ENCODE peak calls at places on chromosomes 5 and 9, in four cellular contexts. X is NCI-H2171, V is adipocyte, F is cardiac fibroblast. U is an unnamed sample.

GRCh38 chr5:181215997-181216982 is 6.8 kb upstream of the TRIM41 start:
- DNase-seq in X (no peak), V (no peak), F (no peak), U (no peak)

GRCh38 chr5:130280528-130281217 is 376.4 kb downstream of the CHSY3 start:
- DNase-seq in X (no peak), V (no peak), F (no peak), U (no peak)

GRCh38 chr5:36168737-36169136 is 16.8 kb downstream of the SKP2 start:
- DNase-seq in X (no peak), V (no peak), F (no peak), U (no peak)

GRCh38 chr9:96026655-96027213 is 151.2 kb downstream of the ERCC6L2 start:
- DNase-seq in X (no peak), V (no peak), F (no peak), U (no peak)

GRCh38 chr9:122221223-122221811 is 7.4 kb downstream of the LHX6 start:
- DNase-seq in X (peak; percentile 18), V (no peak), F (no peak), U (no peak)

GRCh38 chr9:93154293-93154903 is 20.3 kb upstream of the NINJ1 start:
- DNase-seq in X (no peak), V (peak; percentile 49), F (peak; percentile 23), U (no peak)

GRCh38 chr9:34454571-34455065 is 3.8 kb downstream of the FAM219A start:
- DNase-seq in X (no peak), V (peak; percentile 47), F (peak; percentile 46), U (no peak)

GRCh38 chr5:80985600-80986228 is 25.6 kb downstream of the RASGRF2 start:
- DNase-seq in X (no peak), V (no peak), F (peak; percentile 32), U (no peak)

GRCh38 chr5:10355071-10355889 is 1.8 kb downstream of the MARCHF6 start:
- DNase-seq in X (no peak), V (peak; percentile 77), F (no peak), U (no peak)

GRCh38 chr5:42811591-42812392 is at the start of gene SELENOP:
- DNase-seq in X (no peak), V (no peak), F (peak; percentile 84), U (peak; percentile 69)

GRCh38 chr5:102668220-102668930 is 86.7 kb upstream of the PAM start:
- DNase-seq in X (peak; percentile 59), V (no peak), F (no peak), U (no peak)

GRCh38 chr5:129945031-129945430 is 40.8 kb downstream of the CHSY3 start:
- DNase-seq in X (no peak), V (peak; percentile 93), F (peak; percentile 66), U (peak; percentile 44)

GRCh38 chr9:135588886-135589595 is 27.5 kb downstream of the PAEP start:
- DNase-seq in X (no peak), V (no peak), F (no peak), U (no peak)

GRCh38 chr5:34817558-34818351 is 21.2 kb upstream of the TTC23L start:
- DNase-seq in X (no peak), V (peak; percentile 61), F (no peak), U (no peak)

GRCh38 chr9:36470891-36471290 is 70.8 kb upstream of the RNF38 start:
- DNase-seq in X (no peak), V (peak; percentile 87), F (peak; percentile 72), U (peak; percentile 18)

GRCh38 chr5:1661831-1662558 is 137.6 kb downstream of the MRPL36 start:
- DNase-seq in X (no peak), V (no peak), F (no peak), U (no peak)

GRCh38 chr9:136567651-136568287 is 21.9 kb upstream of the NOTCH1 start:
- DNase-seq in X (no peak), V (peak; percentile 87), F (peak; percentile 77), U (no peak)